ENCODE peak calls at places on chromosomes 7 and 10, in eight cellular contexts. One of them, this sample, is unnamed.

GRCh38 chr7:127251458-127252379 is 1.0 kb downstream of the GRM8 start:
- DNase-seq in lower lobe of right lung: no peak
- DNase-seq in neural progenitor cell: peak
- DNase-seq in ovary: peak
- DNase-seq in HepG2: no peak
- DNase-seq in lung: no peak
- DNase-seq in PC-9: no peak
- DNase-seq in fibroblast of lung: no peak
- DNase-seq in this sample: peak

GRCh38 chr7:96093435-96093834 is 228.5 kb downstream of the SLC25A13 start:
- DNase-seq in ovary: no peak
- DNase-seq in lower lobe of right lung: no peak
- DNase-seq in PC-9: no peak
- DNase-seq in neural progenitor cell: no peak
- DNase-seq in fibroblast of lung: peak
- DNase-seq in HepG2: no peak
- DNase-seq in lung: no peak
- DNase-seq in this sample: no peak

GRCh38 chr10:132282667-132283603 is 24.8 kb downstream of the STK32C start:
- DNase-seq in lower lobe of right lung: peak
- DNase-seq in fibroblast of lung: no peak
- DNase-seq in neural progenitor cell: peak
- DNase-seq in lung: no peak
- DNase-seq in PC-9: no peak
- DNase-seq in ovary: no peak
- DNase-seq in HepG2: no peak
- DNase-seq in this sample: no peak

GRCh38 chr10:30151581-30152389 is 92.4 kb upstream of the JCAD start:
- DNase-seq in HepG2: no peak
- DNase-seq in lung: peak
- DNase-seq in PC-9: peak
- DNase-seq in ovary: no peak
- DNase-seq in lower lobe of right lung: no peak
- DNase-seq in fibroblast of lung: peak
- DNase-seq in neural progenitor cell: no peak
- DNase-seq in this sample: no peak

GRCh38 chr10:101238732-101239105 is 9.5 kb upstream of the LBX1 start:
- DNase-seq in HepG2: no peak
- DNase-seq in neural progenitor cell: peak
- DNase-seq in PC-9: no peak
- DNase-seq in lung: no peak
- DNase-seq in ovary: no peak
- DNase-seq in lower lobe of right lung: no peak
- DNase-seq in fibroblast of lung: no peak
- DNase-seq in this sample: peak

GRCh38 chr10:132698761-132699391 is 87.1 kb downstream of the NKX6-2 start:
- DNase-seq in lung: no peak
- DNase-seq in fibroblast of lung: no peak
- DNase-seq in ovary: no peak
- DNase-seq in HepG2: no peak
- DNase-seq in neural progenitor cell: no peak
- DNase-seq in PC-9: no peak
- DNase-seq in lower lobe of right lung: peak
- DNase-seq in this sample: no peak

GRCh38 chr7:124349443-124349842 is 316.6 kb upstream of the TMEM229A start:
- DNase-seq in PC-9: no peak
- DNase-seq in lower lobe of right lung: no peak
- DNase-seq in lung: no peak
- DNase-seq in fibroblast of lung: no peak
- DNase-seq in neural progenitor cell: no peak
- DNase-seq in ovary: no peak
- DNase-seq in HepG2: no peak
- DNase-seq in this sample: no peak

GRCh38 chr7:101172005-101172853 is 6.9 kb upstream of the VGF start:
- DNase-seq in HepG2: no peak
- DNase-seq in PC-9: no peak
- DNase-seq in neural progenitor cell: peak
- DNase-seq in fibroblast of lung: no peak
- DNase-seq in lower lobe of right lung: no peak
- DNase-seq in ovary: no peak
- DNase-seq in lung: no peak
- DNase-seq in this sample: no peak

GRCh38 chr7:26705567-26705966 is 158.8 kb downstream of the SKAP2 start:
- DNase-seq in PC-9: peak
- DNase-seq in ovary: no peak
- DNase-seq in fibroblast of lung: peak
- DNase-seq in lung: no peak
- DNase-seq in lower lobe of right lung: no peak
- DNase-seq in neural progenitor cell: no peak
- DNase-seq in HepG2: peak
- DNase-seq in this sample: no peak

GRCh38 chr7:90965211-90965610 is 299.0 kb upstream of the FZD1 start:
- DNase-seq in fibroblast of lung: no peak
- DNase-seq in neural progenitor cell: no peak
- DNase-seq in PC-9: no peak
- DNase-seq in lower lobe of right lung: no peak
- DNase-seq in HepG2: no peak
- DNase-seq in ovary: no peak
- DNase-seq in lung: no peak
- DNase-seq in this sample: no peak

GRCh38 chr10:132036887-132037675 is 28.7 kb upstream of the JAKMIP3 start:
- DNase-seq in neural progenitor cell: peak
- DNase-seq in lower lobe of right lung: no peak
- DNase-seq in lung: no peak
- DNase-seq in ovary: no peak
- DNase-seq in PC-9: no peak
- DNase-seq in HepG2: no peak
- DNase-seq in fibroblast of lung: peak
- DNase-seq in this sample: no peak

GRCh38 chr10:36681751-36682633 is 443.4 kb upstream of the ANKRD30A start:
- DNase-seq in ovary: no peak
- DNase-seq in HepG2: peak
- DNase-seq in lung: no peak
- DNase-seq in lower lobe of right lung: no peak
- DNase-seq in neural progenitor cell: no peak
- DNase-seq in PC-9: no peak
- DNase-seq in fibroblast of lung: peak
- DNase-seq in this sample: no peak

GRCh38 chr7:148854975-148855374 is 29.1 kb downstream of the EZH2 start:
- DNase-seq in fibroblast of lung: no peak
- DNase-seq in ovary: no peak
- DNase-seq in lower lobe of right lung: no peak
- DNase-seq in neural progenitor cell: no peak
- DNase-seq in PC-9: no peak
- DNase-seq in lung: no peak
- DNase-seq in HepG2: no peak
- DNase-seq in this sample: no peak

GRCh38 chr10:8473205-8473604 is 418.7 kb downstream of the GATA3 start:
- DNase-seq in PC-9: no peak
- DNase-seq in neural progenitor cell: no peak
- DNase-seq in lower lobe of right lung: no peak
- DNase-seq in fibroblast of lung: peak
- DNase-seq in ovary: no peak
- DNase-seq in lung: no peak
- DNase-seq in HepG2: no peak
- DNase-seq in this sample: peak

GRCh38 chr10:118332948-118333710 is 9.0 kb downstream of the FAM204A start:
- DNase-seq in lung: no peak
- DNase-seq in fibroblast of lung: no peak
- DNase-seq in HepG2: peak
- DNase-seq in PC-9: no peak
- DNase-seq in neural progenitor cell: no peak
- DNase-seq in ovary: no peak
- DNase-seq in lower lobe of right lung: no peak
- DNase-seq in this sample: no peak

GRCh38 chr10:84237199-84238051 is 3.9 kb downstream of the LRIT1 start:
- DNase-seq in PC-9: no peak
- DNase-seq in lung: no peak
- DNase-seq in HepG2: no peak
- DNase-seq in fibroblast of lung: no peak
- DNase-seq in lower lobe of right lung: no peak
- DNase-seq in neural progenitor cell: peak
- DNase-seq in ovary: no peak
- DNase-seq in this sample: no peak

GRCh38 chr10:110837418-110838120 is 34.2 kb upstream of the PDCD4 start:
- DNase-seq in PC-9: no peak
- DNase-seq in fibroblast of lung: no peak
- DNase-seq in ovary: no peak
- DNase-seq in lung: no peak
- DNase-seq in HepG2: peak
- DNase-seq in neural progenitor cell: no peak
- DNase-seq in lower lobe of right lung: no peak
- DNase-seq in this sample: no peak

GRCh38 chr10:86757110-86757790 is 831 bp downstream of the BMPR1A start:
- DNase-seq in lower lobe of right lung: peak
- DNase-seq in fibroblast of lung: peak
- DNase-seq in HepG2: peak
- DNase-seq in neural progenitor cell: peak
- DNase-seq in lung: peak
- DNase-seq in PC-9: peak
- DNase-seq in ovary: peak
- DNase-seq in this sample: peak

GRCh38 chr10:130915065-130915464 is 396.5 kb downstream of the TCERG1L start:
- DNase-seq in lower lobe of right lung: no peak
- DNase-seq in PC-9: no peak
- DNase-seq in fibroblast of lung: no peak
- DNase-seq in lung: no peak
- DNase-seq in neural progenitor cell: no peak
- DNase-seq in HepG2: no peak
- DNase-seq in ovary: no peak
- DNase-seq in this sample: no peak

GRCh38 chr10:88028654-88029053 is 165.2 kb downstream of the PTEN start:
- DNase-seq in neural progenitor cell: no peak
- DNase-seq in lung: no peak
- DNase-seq in fibroblast of lung: no peak
- DNase-seq in ovary: no peak
- DNase-seq in lower lobe of right lung: no peak
- DNase-seq in HepG2: peak
- DNase-seq in PC-9: no peak
- DNase-seq in this sample: no peak

GRCh38 chr7:116671681-116672595 is at the start of gene MET:
- DNase-seq in neural progenitor cell: peak
- DNase-seq in lung: peak
- DNase-seq in ovary: peak
- DNase-seq in lower lobe of right lung: peak
- DNase-seq in HepG2: peak
- DNase-seq in fibroblast of lung: peak
- DNase-seq in PC-9: peak
- DNase-seq in this sample: peak
- H3K27ac ChIP-seq in neural progenitor cell: no peak
- H3K27ac ChIP-seq in lung: peak
- H3K27ac ChIP-seq in ovary: no peak
- H3K27ac ChIP-seq in lower lobe of right lung: peak
- H3K27ac ChIP-seq in HepG2: peak
- H3K27ac ChIP-seq in fibroblast of lung: peak
- H3K27ac ChIP-seq in PC-9: peak
- H3K27ac ChIP-seq in this sample: no peak

DNA sequence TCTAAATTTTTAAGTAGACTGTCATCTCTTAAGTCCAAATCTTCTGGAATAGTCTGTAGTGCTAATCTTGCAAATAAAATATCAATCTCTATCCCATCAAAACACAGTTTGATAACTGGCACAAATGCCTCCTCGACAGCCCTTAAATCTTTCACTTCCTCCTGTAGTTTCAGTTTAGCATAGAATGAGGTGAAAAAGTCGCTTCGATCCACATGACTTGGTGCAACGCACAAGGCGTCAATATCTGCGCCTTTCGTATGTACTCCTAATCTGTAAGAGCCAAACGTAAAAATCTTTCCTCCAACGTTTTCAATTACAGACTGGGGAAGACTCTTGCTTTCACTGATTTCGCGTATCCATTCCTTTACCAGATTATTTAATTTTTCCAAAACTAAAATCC is 603 bp downstream of the PAPOLB start:
- DNase-seq in neural progenitor cell: no peak
- DNase-seq in fibroblast of lung: no peak
- DNase-seq in lung: no peak
- DNase-seq in HepG2: no peak
- DNase-seq in ovary: no peak
- DNase-seq in PC-9: no peak
- DNase-seq in lower lobe of right lung: no peak
- DNase-seq in this sample: no peak
- H3K4me3 ChIP-seq in neural progenitor cell: no peak
- H3K4me3 ChIP-seq in fibroblast of lung: no peak
- H3K4me3 ChIP-seq in lung: no peak
- H3K4me3 ChIP-seq in HepG2: no peak
- H3K4me3 ChIP-seq in ovary: no peak
- H3K4me3 ChIP-seq in PC-9: no peak
- H3K4me3 ChIP-seq in lower lobe of right lung: peak
- H3K4me3 ChIP-seq in this sample: no peak

DNA sequence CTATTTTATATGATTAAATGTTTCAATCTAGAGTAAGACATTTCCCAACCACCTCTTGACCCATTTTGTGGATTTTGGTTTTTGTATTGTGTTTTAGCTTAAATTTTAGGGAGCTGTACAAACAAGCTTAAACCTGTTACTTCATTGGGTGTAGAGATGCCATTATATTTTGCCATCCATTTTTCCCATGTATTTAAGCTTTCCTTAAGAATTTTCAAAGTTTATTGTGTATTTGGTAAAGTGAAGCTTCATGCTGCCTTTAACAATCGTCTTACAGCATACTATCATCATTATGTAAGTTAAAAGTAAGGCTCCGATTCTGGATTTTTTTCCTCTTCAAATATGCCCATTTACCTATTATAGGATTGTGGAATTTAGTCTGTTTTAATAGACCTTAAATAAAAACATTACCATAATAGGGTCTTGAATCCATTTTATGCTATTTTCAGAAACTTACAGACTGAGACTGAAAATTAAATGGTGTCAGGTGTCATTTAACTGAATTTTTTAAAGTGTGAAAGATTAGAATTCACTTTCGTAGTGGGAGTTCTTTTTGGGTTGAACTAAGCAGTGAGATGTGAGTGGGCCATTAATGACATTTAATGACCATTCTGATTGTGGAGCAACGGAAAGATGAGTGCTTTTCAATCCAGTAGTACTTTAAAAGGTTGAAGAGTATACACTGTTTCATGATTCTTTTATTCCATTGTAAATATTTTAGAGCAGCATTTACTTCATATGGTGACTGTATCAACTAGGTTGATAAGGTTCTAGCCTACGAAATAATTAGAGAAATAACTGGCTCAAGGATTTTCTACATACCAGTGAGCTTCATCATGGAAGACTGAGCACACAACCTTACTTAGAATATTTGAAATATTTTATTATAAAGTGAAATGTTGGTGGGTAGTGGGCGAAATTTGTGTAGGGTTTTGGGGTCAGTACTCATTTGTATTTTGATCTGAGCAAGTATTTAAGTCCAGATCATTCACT is 2.4 kb downstream of the KMT2E start:
- DNase-seq in ovary: no peak
- DNase-seq in lung: no peak
- DNase-seq in lower lobe of right lung: no peak
- DNase-seq in neural progenitor cell: no peak
- DNase-seq in HepG2: no peak
- DNase-seq in fibroblast of lung: peak
- DNase-seq in PC-9: no peak
- DNase-seq in this sample: no peak
- H3K27ac ChIP-seq in ovary: peak
- H3K27ac ChIP-seq in lung: peak
- H3K27ac ChIP-seq in lower lobe of right lung: peak
- H3K27ac ChIP-seq in neural progenitor cell: peak
- H3K27ac ChIP-seq in HepG2: peak
- H3K27ac ChIP-seq in fibroblast of lung: peak
- H3K27ac ChIP-seq in PC-9: peak
- H3K27ac ChIP-seq in this sample: peak

GRCh38 chr7:139733751-139734150 is 44.0 kb downstream of the HIPK2 start:
- DNase-seq in ovary: no peak
- DNase-seq in PC-9: no peak
- DNase-seq in lung: no peak
- DNase-seq in neural progenitor cell: no peak
- DNase-seq in fibroblast of lung: no peak
- DNase-seq in HepG2: no peak
- DNase-seq in lower lobe of right lung: no peak
- DNase-seq in this sample: no peak
- H3K4me3 ChIP-seq in ovary: no peak
- H3K4me3 ChIP-seq in PC-9: no peak
- H3K4me3 ChIP-seq in lung: no peak
- H3K4me3 ChIP-seq in neural progenitor cell: no peak
- H3K4me3 ChIP-seq in fibroblast of lung: no peak
- H3K4me3 ChIP-seq in HepG2: no peak
- H3K4me3 ChIP-seq in lower lobe of right lung: no peak
- H3K4me3 ChIP-seq in this sample: no peak